ENCODE peak calls at places on chromosome 7, in ten cellular contexts. J is mesothelial cell of epicardium; O is RPMI7951; K is NCI-H146; S is left cardiac atrium; C is stimulated activated CD4-positive, alpha-beta T cell treated with anti-CD3 and anti-CD28 coated beads, TNF-alpha, amount 100 ng/mL, for 1 hour; M is HCEC 1CT; P is Caco-2; H is Karpas-422; U is AG08395. G is an unnamed sample.
A peak's percentile ranks its signal among the peaks of the same experiment; 100 is the strongest.

GRCh38 chr7:91719008-91719407 is 161.5 kb downstream of the MTERF1 start:
- DNase-seq in P (no peak), H (no peak), O (no peak), M (no peak), K (no peak), C (no peak), U (no peak), S (no peak), J (no peak), G (no peak)

GRCh38 chr7:127803626-127804025 is 151.6 kb downstream of the SND1 start:
- DNase-seq in C (no peak), K (no peak), U (no peak), M (peak; percentile 45), J (no peak), O (peak; percentile 14), S (no peak), P (no peak), H (no peak), G (no peak)

GRCh38 chr7:74092321-74092963 is 8.8 kb downstream of the LIMK1 start:
- DNase-seq in P (no peak), S (no peak), U (no peak), J (no peak), M (no peak), H (peak; percentile 76), C (no peak), K (no peak), O (no peak), G (no peak)

GRCh38 chr7:157446322-157446721 is 109.5 kb downstream of the DNAJB6 start:
- DNase-seq in U (no peak), M (no peak), K (no peak), H (no peak), P (no peak), J (no peak), C (no peak), O (no peak), S (no peak), G (no peak)

GRCh38 chr7:34756691-34757090 is 98.7 kb downstream of the NPSR1 start:
- DNase-seq in M (no peak), S (no peak), C (no peak), P (no peak), O (no peak), H (peak; percentile 55), U (no peak), J (no peak), K (peak; percentile 25), G (no peak)

GRCh38 chr7:67711706-67712105 is 715.1 kb downstream of the TYW1 start:
- DNase-seq in O (no peak), H (no peak), K (no peak), P (no peak), U (no peak), C (no peak), M (no peak), J (no peak), S (no peak), G (no peak)

GRCh38 chr7:146635200-146636032 is 518.8 kb downstream of the CNTNAP2 start:
- DNase-seq in O (no peak), M (no peak), C (no peak), K (peak; percentile 97), U (no peak), S (no peak), J (no peak), P (no peak), H (no peak), G (no peak)

GRCh38 chr7:101172854-101173751 is 7.0 kb downstream of the NAT16 start:
- DNase-seq in J (no peak), U (peak; percentile 90), M (peak; percentile 63), C (no peak), H (no peak), K (peak; percentile 61), O (peak; percentile 77), S (peak; percentile 84), P (no peak), G (peak; percentile 79)

GRCh38 chr7:2162959-2163358 is 69.8 kb downstream of the MAD1L1 start:
- DNase-seq in P (no peak), O (no peak), J (no peak), S (no peak), M (no peak), C (no peak), U (peak; percentile 22), H (no peak), K (no peak), G (peak; percentile 40)

GRCh38 chr7:50418086-50418515 is 32.0 kb downstream of the FIGNL1 start:
- DNase-seq in C (peak; percentile 51), K (peak; percentile 83), U (peak; percentile 82), H (peak; percentile 90), M (peak; percentile 74), J (no peak), S (peak; percentile 73), P (peak; percentile 89), O (peak; percentile 82), G (peak; percentile 68)

GRCh38 chr7:17312641-17313040 is 14.2 kb downstream of the AHR start:
- DNase-seq in C (no peak), U (no peak), P (no peak), H (no peak), M (no peak), O (no peak), J (no peak), S (no peak), K (no peak), G (no peak)

GRCh38 chr7:100835903-100836811 is 8.8 kb upstream of the EPHB4 start:
- DNase-seq in U (no peak), J (no peak), C (no peak), K (peak; percentile 84), O (no peak), S (peak; percentile 88), P (peak; percentile 64), H (no peak), M (no peak), G (no peak)

GRCh38 chr7:44965441-44965903 is 13.3 kb downstream of the MYO1G start:
- DNase-seq in S (peak; percentile 22), K (no peak), M (no peak), U (no peak), O (no peak), C (no peak), J (no peak), H (no peak), P (no peak), G (no peak)

GRCh38 chr7:141251957-141252356 is 178.1 kb downstream of the TMEM178B start:
- DNase-seq in J (no peak), S (no peak), P (no peak), O (no peak), C (no peak), H (no peak), U (no peak), K (no peak), M (no peak), G (no peak)

GRCh38 chr7:116354171-116354545 is 143.8 kb downstream of the TES start:
- DNase-seq in S (peak; percentile 53), M (peak; percentile 48), O (peak; percentile 65), K (no peak), J (no peak), P (no peak), U (peak; percentile 56), H (no peak), C (no peak), G (peak; percentile 81)

G was measured in fibroblast of gingiva.